ENCODE peak calls at places on chromosome 11, in eight cellular contexts. L is esophagus muscularis mucosa, Z is spleen, X is HL-60, S is GM12878, V is Panc1, M is prostate gland, I is stomach. O is an unnamed sample.

GRCh38 chr11:88886796-88887195 is 179.0 kb downstream of the GRM5 start:
- DNase-seq in L (no peak), Z (no peak), X (peak), S (peak), V (peak), M (no peak), I (no peak), O (peak)

GRCh38 chr11:66856496-66857233 is at the start of gene LRFN4:
- DNase-seq in L (no peak), Z (peak), X (no peak), S (no peak), V (no peak), M (no peak), I (peak), O (peak)

GRCh38 chr11:66419825-66420224 is 1.0 kb upstream of the NPAS4 start:
- DNase-seq in L (no peak), Z (no peak), X (no peak), S (no peak), V (no peak), M (no peak), I (no peak), O (no peak)

GRCh38 chr11:119316017-119316728 is 757 bp downstream of the MCAM start:
- DNase-seq in L (no peak), Z (no peak), X (no peak), S (no peak), V (no peak), M (no peak), I (no peak), O (no peak)

GRCh38 chr11:7536102-7536501 is 22.3 kb downstream of the PPFIBP2 start:
- DNase-seq in L (no peak), Z (no peak), X (peak), S (no peak), V (no peak), M (no peak), I (no peak), O (peak)

GRCh38 chr11:71431271-71431670 is 16.9 kb downstream of the DHCR7 start:
- DNase-seq in L (no peak), Z (no peak), X (no peak), S (no peak), V (no peak), M (no peak), I (no peak), O (no peak)

GRCh38 chr11:113553235-113553634 is 78.0 kb upstream of the DRD2 start:
- DNase-seq in L (no peak), Z (no peak), X (no peak), S (no peak), V (no peak), M (no peak), I (no peak), O (no peak)

GRCh38 chr11:117345039-117345438 is 17.4 kb downstream of the CEP164 start:
- DNase-seq in L (no peak), Z (no peak), X (no peak), S (no peak), V (no peak), M (no peak), I (no peak), O (no peak)

GRCh38 chr11:122523841-122524531 is 131.5 kb upstream of the UBASH3B start:
- DNase-seq in L (no peak), Z (no peak), X (peak), S (no peak), V (no peak), M (peak), I (no peak), O (no peak)

GRCh38 chr11:57276169-57276854 is 39.3 kb upstream of the APLNR start:
- DNase-seq in L (no peak), Z (no peak), X (no peak), S (no peak), V (no peak), M (no peak), I (no peak), O (no peak)

GRCh38 chr11:26028294-26028954 is 303.5 kb upstream of the ANO3 start:
- DNase-seq in L (no peak), Z (no peak), X (no peak), S (no peak), V (no peak), M (no peak), I (no peak), O (no peak)

GRCh38 chr11:73325036-73325981 is 17.2 kb downstream of the ARHGEF17 start:
- DNase-seq in L (no peak), Z (no peak), X (no peak), S (peak), V (no peak), M (no peak), I (no peak), O (no peak)

GRCh38 chr11:20113147-20113435 is 47.2 kb downstream of the DBX1 start:
- DNase-seq in L (no peak), Z (no peak), X (no peak), S (no peak), V (no peak), M (no peak), I (no peak), O (no peak)
- H3K4me3 ChIP-seq in L (no peak), Z (no peak), X (no peak), S (no peak), V (no peak), M (no peak), I (no peak), O (no peak)

GRCh38 chr11:12458042-12458441 is 80.7 kb downstream of the PARVA start:
- DNase-seq in L (no peak), Z (no peak), X (no peak), S (no peak), V (no peak), M (no peak), I (no peak), O (no peak)

GRCh38 chr11:12457030-12457600 is 79.7 kb downstream of the PARVA start:
- DNase-seq in L (no peak), Z (no peak), X (no peak), S (no peak), V (no peak), M (no peak), I (no peak), O (no peak)

GRCh38 chr11:12459374-12459773 is 82.0 kb downstream of the PARVA start:
- DNase-seq in L (no peak), Z (no peak), X (no peak), S (no peak), V (no peak), M (no peak), I (no peak), O (no peak)

GRCh38 chr11:12461516-12461915 is 84.1 kb downstream of the PARVA start:
- DNase-seq in L (no peak), Z (no peak), X (no peak), S (no peak), V (no peak), M (no peak), I (no peak), O (no peak)

GRCh38 chr11:12460441-12460840 is 83.1 kb downstream of the PARVA start:
- DNase-seq in L (no peak), Z (no peak), X (no peak), S (no peak), V (no peak), M (no peak), I (no peak), O (no peak)
- TF ChIP-seq POLR2AphosphoS5 in L (no peak), Z (no peak), X (no peak), S (no peak), V (no peak), M (no peak), I (no peak), O (no peak)

DNA sequence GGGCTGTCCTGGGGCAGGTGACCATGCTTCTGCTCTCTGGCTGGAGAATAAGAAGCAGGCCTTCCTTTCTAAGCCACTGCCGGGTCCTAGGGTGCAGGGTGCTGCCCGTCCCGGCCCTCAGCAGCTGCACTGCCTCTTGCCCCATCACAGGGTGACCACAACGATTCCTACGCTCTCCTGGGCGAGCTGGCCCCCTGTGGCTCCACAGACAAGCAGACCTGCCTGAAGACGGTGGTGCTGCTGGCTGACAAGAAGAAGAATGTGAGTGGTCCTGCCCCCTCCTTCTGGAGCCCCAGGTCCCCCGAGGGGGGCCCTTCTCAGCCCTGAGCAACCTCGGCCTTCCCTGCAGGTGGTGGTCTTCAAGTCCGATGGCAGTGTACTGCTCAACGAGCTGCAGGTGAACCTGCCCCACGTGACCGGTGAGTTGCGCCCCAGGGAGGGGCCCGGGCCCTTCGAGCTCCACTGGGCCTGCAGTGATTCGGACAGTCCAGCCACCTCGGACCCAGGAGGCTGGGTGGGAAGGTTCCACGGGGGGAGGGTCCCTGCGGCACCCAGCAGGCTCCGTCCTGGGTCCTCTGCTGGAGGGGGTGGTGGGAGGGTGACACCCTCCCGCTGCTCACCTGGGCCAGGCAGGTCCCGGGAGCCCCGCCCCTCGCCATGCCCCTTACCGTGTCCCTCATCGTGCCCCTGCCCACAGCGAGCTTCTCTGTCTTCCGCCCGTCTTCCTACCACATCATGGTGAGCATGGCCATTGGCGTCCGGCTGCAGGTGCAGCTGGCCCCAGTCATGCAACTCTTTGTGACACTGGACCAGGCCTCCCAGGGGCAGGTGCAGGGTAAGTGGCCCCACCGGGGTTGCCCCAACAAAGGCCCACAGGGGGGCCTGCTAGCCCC is 8.3 kb downstream of the MUC2 start:
- DNase-seq in L (no peak), Z (peak), X (no peak), S (no peak), V (no peak), M (no peak), I (no peak), O (no peak)
- H3K4me3 ChIP-seq in L (no peak), Z (no peak), X (no peak), S (no peak), V (no peak), M (no peak), I (no peak), O (no peak)

GRCh38 chr11:64004590-64004984 is 18.3 kb downstream of the OTUB1 start:
- DNase-seq in L (no peak), Z (no peak), X (no peak), S (no peak), V (no peak), M (no peak), I (no peak), O (no peak)
- TF ChIP-seq POLR2AphosphoS5 in L (no peak), Z (no peak), X (no peak), S (no peak), V (no peak), M (no peak), I (no peak), O (no peak)

DNA sequence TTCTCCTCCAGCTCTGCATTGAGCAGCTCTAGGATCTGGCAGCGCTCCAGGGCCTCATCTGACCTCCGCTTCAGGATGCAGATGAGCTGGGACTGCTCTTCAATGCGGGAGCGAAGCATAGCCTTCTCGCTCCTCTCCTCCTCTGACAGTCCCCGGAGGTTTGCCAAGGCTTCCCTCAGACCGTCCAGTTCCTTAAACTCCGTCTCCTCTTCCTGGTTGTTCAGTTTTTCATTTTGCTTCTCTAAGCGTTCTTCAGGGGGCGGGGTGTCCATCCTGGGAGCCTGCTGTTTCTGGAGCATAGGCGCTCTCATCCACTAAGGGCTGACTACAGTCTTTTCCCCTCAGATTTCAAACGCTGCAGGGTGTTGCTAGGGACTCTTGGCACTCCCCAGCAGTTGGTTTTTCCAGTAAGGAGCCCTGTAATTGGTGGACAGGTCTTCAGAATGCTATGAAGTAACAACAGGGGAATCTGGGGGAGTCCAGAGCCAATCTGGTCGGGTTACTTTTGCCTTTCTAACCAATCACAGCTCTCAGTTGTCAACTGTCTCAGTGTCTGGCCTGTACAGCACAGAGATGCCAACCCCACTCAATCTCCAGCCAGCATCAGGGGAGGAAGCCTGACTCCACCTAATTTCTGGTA is at the start of gene CCDC89:
- DNase-seq in L (peak), Z (peak), X (no peak), S (no peak), V (no peak), M (no peak), I (peak), O (peak)
- H3K4me3 ChIP-seq in L (peak), Z (no peak), X (no peak), S (no peak), V (no peak), M (peak), I (peak), O (peak)

GRCh38 chr11:3009481-3009880 is 17.4 kb upstream of the NAP1L4 start:
- DNase-seq in L (no peak), Z (no peak), X (no peak), S (no peak), V (no peak), M (no peak), I (no peak), O (no peak)

GRCh38 chr11:3008746-3009336 is 16.7 kb upstream of the NAP1L4 start:
- DNase-seq in L (no peak), Z (no peak), X (no peak), S (no peak), V (no peak), M (no peak), I (no peak), O (no peak)

GRCh38 chr11:3010004-3010403 is 17.9 kb upstream of the NAP1L4 start:
- DNase-seq in L (no peak), Z (no peak), X (no peak), S (no peak), V (no peak), M (no peak), I (no peak), O (no peak)

GRCh38 chr11:3006505-3007260 is 14.6 kb upstream of the NAP1L4 start:
- DNase-seq in L (no peak), Z (no peak), X (no peak), S (no peak), V (no peak), M (no peak), I (no peak), O (no peak)

DNA sequence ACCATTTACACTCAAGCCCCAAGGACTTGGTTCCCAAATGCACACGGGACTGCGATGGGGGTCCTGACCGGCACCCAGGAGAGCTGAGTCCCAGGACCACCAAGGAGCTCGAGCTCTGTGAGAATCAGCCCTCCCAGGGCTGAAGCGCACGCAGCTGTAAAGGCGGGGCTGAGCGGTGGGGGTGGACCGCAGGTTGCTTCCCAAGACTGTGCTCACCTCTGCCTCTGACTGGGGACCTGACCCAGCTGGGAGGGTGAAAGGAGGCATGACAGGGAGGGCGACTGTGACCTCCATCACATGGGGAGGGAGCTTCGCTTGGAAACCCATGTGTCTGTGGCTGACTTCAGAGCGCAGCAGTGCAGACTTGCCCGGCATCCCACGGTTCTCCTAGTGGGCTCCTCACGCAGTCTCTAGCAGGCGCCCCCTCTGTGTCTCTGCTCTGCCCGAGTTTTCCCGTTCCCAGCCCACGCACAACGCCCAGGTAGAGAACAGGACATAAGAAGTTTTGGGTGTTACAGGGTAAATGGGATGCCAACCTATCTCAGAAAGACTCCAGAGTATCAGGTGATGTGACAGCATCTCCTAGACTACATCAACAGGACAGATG is 15.4 kb upstream of the NAP1L4 start:
- DNase-seq in L (no peak), Z (no peak), X (no peak), S (no peak), V (no peak), M (no peak), I (no peak), O (no peak)
- TF ChIP-seq POLR2AphosphoS5 in L (no peak), Z (no peak), X (no peak), S (no peak), V (no peak), M (no peak), I (no peak), O (no peak)

DNA sequence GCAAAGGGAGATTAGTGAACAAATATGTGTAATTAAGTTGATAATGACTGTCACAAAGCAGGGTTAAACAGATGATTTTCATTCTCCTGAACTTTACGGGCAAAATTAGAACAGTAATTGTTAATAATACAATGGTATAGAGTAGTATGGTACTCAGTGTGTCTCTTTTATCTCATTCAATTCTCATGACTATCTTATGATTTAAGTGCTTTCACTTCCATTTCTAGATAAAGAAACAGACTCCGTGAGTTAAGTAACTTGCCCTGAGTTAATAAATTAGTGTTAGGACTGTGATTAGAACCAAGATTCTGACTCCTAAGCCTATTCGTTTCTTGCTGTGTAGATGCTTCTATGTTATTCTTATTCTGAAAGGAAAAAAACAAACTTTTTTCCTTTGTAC is 22.0 kb downstream of the PIH1D2 start:
- DNase-seq in L (no peak), Z (no peak), X (no peak), S (no peak), V (no peak), M (no peak), I (no peak), O (no peak)
- H3K4me3 ChIP-seq in L (no peak), Z (no peak), X (no peak), S (no peak), V (no peak), M (no peak), I (no peak), O (no peak)

DNA sequence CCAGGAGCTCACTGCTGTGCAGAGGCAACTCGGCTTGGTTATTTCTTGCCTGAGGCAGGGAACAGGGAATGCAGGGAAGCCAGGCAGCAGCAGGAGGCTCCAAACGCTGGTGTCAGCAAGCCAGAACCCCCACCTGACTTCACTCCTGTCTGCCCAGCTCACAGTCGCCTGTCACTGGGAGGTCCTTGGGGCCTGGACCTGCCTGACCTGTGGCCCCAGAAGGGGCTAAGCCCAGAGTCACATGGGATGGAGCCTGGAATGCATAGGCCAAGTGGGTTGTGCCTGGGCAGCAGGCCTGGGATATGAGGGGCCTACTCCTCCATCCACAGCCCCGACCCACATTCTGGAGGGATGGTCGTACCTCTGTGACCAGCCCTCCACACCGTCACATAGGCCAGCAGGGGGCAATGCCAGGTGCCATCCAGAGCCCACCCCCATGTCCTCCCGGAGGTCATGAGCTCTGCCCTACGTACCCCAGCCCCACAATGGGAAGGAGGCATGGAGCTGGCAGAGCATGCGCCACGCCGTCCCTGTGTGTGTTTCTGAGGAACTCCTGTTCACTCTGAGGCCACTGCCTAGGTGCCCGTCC is 5.2 kb downstream of the RASSF7 start:
- DNase-seq in L (no peak), Z (peak), X (no peak), S (no peak), V (no peak), M (no peak), I (no peak), O (no peak)
- TF ChIP-seq POLR2AphosphoS5 in L (no peak), Z (no peak), X (no peak), S (no peak), V (peak), M (no peak), I (no peak), O (no peak)